ENCODE peak calls at places on chromosomes 16 and 17, in nine cellular contexts. L is NCI-H774; C is activated CD4-positive, alpha-beta memory T cell treated with anti-CD3 and anti-CD28 coated beads, Interleukin-2, amount 10 ng/mL, durations not matched to agents 7 days and 5 days; Y is astrocyte of the cerebellum; I is heart right ventricle; Q is SW480; M is activated CD4-positive, alpha-beta T cell treated with anti-CD3 and anti-CD28 coated beads for 36 hours; J is osteocyte; H is stimulated activated CD8-positive, alpha-beta memory T cell treated with anti-CD3 and anti-CD28 coated beads, Interleukin-15, amount 100 ng/mL, for 4 hours. Z is an unnamed sample.

GRCh38 chr17:81651692-81652091 is 4.7 kb downstream of the PDE6G start:
- DNase-seq in L (no peak), C (no peak), Y (peak), I (no peak), Q (peak), M (no peak), J (no peak), H (no peak), Z (no peak)

GRCh38 chr16:8146613-8147012 is 443.7 kb downstream of the TMEM114 start:
- DNase-seq in L (no peak), C (no peak), Y (no peak), I (no peak), Q (no peak), M (no peak), J (no peak), H (no peak), Z (no peak)

GRCh38 chr17:39740357-39741111 is 2.8 kb downstream of the GRB7 start:
- DNase-seq in L (no peak), C (no peak), Y (no peak), I (no peak), Q (peak), M (no peak), J (no peak), H (no peak), Z (peak)

GRCh38 chr16:20969386-20969785 is 68.8 kb downstream of the LYRM1 start:
- DNase-seq in L (no peak), C (no peak), Y (no peak), I (no peak), Q (no peak), M (no peak), J (no peak), H (no peak), Z (no peak)

GRCh38 chr16:53052519-53053501 is at the start of gene CHD9NB:
- DNase-seq in L (no peak), C (peak), Y (no peak), I (no peak), Q (peak), M (peak), J (no peak), H (no peak), Z (no peak)

GRCh38 chr17:27970587-27970986 is 71.9 kb upstream of the NLK start:
- DNase-seq in L (no peak), C (no peak), Y (no peak), I (no peak), Q (no peak), M (no peak), J (no peak), H (no peak), Z (no peak)

GRCh38 chr17:62739666-62740065 is 68.4 kb downstream of the MARCHF10 start:
- DNase-seq in L (no peak), C (no peak), Y (no peak), I (no peak), Q (no peak), M (no peak), J (no peak), H (no peak), Z (no peak)

GRCh38 chr17:57749701-57750100 is 4.6 kb upstream of the CCDC182 start:
- DNase-seq in L (no peak), C (no peak), Y (no peak), I (no peak), Q (no peak), M (no peak), J (no peak), H (no peak), Z (no peak)

GRCh38 chr16:27324851-27325301 is 11.1 kb downstream of the IL4R start:
- DNase-seq in L (no peak), C (no peak), Y (no peak), I (no peak), Q (no peak), M (no peak), J (no peak), H (no peak), Z (no peak)

GRCh38 chr16:21194771-21195301 is 16.5 kb downstream of the ZP2 start:
- DNase-seq in L (no peak), C (no peak), Y (no peak), I (no peak), Q (no peak), M (no peak), J (no peak), H (no peak), Z (no peak)

GRCh38 chr16:57535680-57536305 is 578 bp downstream of the CCDC102A start:
- DNase-seq in L (peak), C (peak), Y (peak), I (peak), Q (peak), M (peak), J (peak), H (peak), Z (peak)

GRCh38 chr17:28001149-28001548 is 41.3 kb upstream of the NLK start:
- DNase-seq in L (no peak), C (no peak), Y (no peak), I (no peak), Q (no peak), M (no peak), J (no peak), H (no peak), Z (no peak)

GRCh38 chr17:34139996-34140395 is 115.1 kb upstream of the CCL2 start:
- DNase-seq in L (no peak), C (no peak), Y (no peak), I (no peak), Q (no peak), M (no peak), J (no peak), H (no peak), Z (no peak)

GRCh38 chr17:58402047-58402446 is 15.3 kb downstream of the RNF43 start:
- DNase-seq in L (no peak), C (no peak), Y (peak), I (no peak), Q (peak), M (peak), J (no peak), H (no peak), Z (no peak)

GRCh38 chr17:79028496-79029326 is 4.7 kb downstream of the C1QTNF1 start:
- DNase-seq in L (no peak), C (no peak), Y (no peak), I (no peak), Q (peak), M (no peak), J (no peak), H (no peak), Z (peak)

GRCh38 chr16:70254095-70254964 is 2.6 kb upstream of the EXOSC6 start:
- DNase-seq in L (no peak), C (no peak), Y (no peak), I (no peak), Q (no peak), M (no peak), J (peak), H (no peak), Z (no peak)

GRCh38 chr16:79893445-79893844 is 292.9 kb upstream of the MAF start:
- DNase-seq in L (no peak), C (no peak), Y (no peak), I (no peak), Q (no peak), M (no peak), J (no peak), H (no peak), Z (no peak)

GRCh38 chr16:25148568-25149215 is 37.1 kb downstream of the LCMT1 start:
- DNase-seq in L (no peak), C (no peak), Y (no peak), I (no peak), Q (no peak), M (no peak), J (no peak), H (no peak), Z (no peak)

GRCh38 chr17:16987830-16988601 is 16.1 kb upstream of the TNFRSF13B start:
- DNase-seq in L (no peak), C (peak), Y (peak), I (peak), Q (peak), M (peak), J (no peak), H (peak), Z (peak)

GRCh38 chr16:30011505-30012480 is 966 bp upstream of the DOC2A start:
- DNase-seq in L (no peak), C (no peak), Y (no peak), I (no peak), Q (no peak), M (no peak), J (no peak), H (no peak), Z (no peak)

GRCh38 chr17:78241277-78242023 is 10.0 kb downstream of the TMEM235 start:
- DNase-seq in L (peak), C (no peak), Y (no peak), I (no peak), Q (peak), M (no peak), J (no peak), H (no peak), Z (no peak)

GRCh38 chr17:40017422-40018080 is 2.3 kb downstream of the CSF3 start:
- DNase-seq in L (no peak), C (no peak), Y (no peak), I (no peak), Q (no peak), M (no peak), J (no peak), H (no peak), Z (peak)

GRCh38 chr17:63450551-63450950 is 4.4 kb upstream of the CYB561 start:
- DNase-seq in L (no peak), C (no peak), Y (no peak), I (peak), Q (peak), M (no peak), J (no peak), H (no peak), Z (no peak)

GRCh38 chr17:44552361-44552760 is 4.9 kb upstream of the FZD2 start:
- DNase-seq in L (no peak), C (no peak), Y (no peak), I (no peak), Q (peak), M (no peak), J (no peak), H (no peak), Z (no peak)

GRCh38 chr17:77973953-77974352 is 15.4 kb downstream of the TNRC6C start:
- DNase-seq in L (no peak), C (no peak), Y (no peak), I (no peak), Q (no peak), M (no peak), J (no peak), H (no peak), Z (no peak)

GRCh38 chr17:19336938-19337711 is 25.4 kb downstream of the B9D1 start:
- DNase-seq in L (no peak), C (no peak), Y (no peak), I (no peak), Q (no peak), M (no peak), J (no peak), H (no peak), Z (no peak)

GRCh38 chr16:54467398-54467797 is 180.8 kb upstream of the IRX3 start:
- DNase-seq in L (no peak), C (no peak), Y (no peak), I (no peak), Q (no peak), M (no peak), J (no peak), H (no peak), Z (no peak)

GRCh38 chr17:3557768-3558583 is at the start of gene TRPV3:
- DNase-seq in L (no peak), C (peak), Y (no peak), I (no peak), Q (peak), M (peak), J (no peak), H (peak), Z (peak)

GRCh38 chr17:77957215-77957868 is 1.2 kb upstream of the TNRC6C start:
- DNase-seq in L (no peak), C (no peak), Y (no peak), I (no peak), Q (peak), M (no peak), J (peak), H (no peak), Z (no peak)

GRCh38 chr16:73048292-73049050 is 543 bp upstream of the ZFHX3 start:
- DNase-seq in L (no peak), C (no peak), Y (no peak), I (peak), Q (no peak), M (no peak), J (no peak), H (no peak), Z (no peak)

GRCh38 chr17:50488880-50489279 is 10.2 kb downstream of the RSAD1 start:
- DNase-seq in L (no peak), C (no peak), Y (no peak), I (no peak), Q (no peak), M (no peak), J (no peak), H (no peak), Z (no peak)

GRCh38 chr17:21678451-21679081 is 13.8 kb upstream of the KCNJ18 start:
- DNase-seq in L (peak), C (no peak), Y (no peak), I (no peak), Q (no peak), M (peak), J (no peak), H (no peak), Z (no peak)

Z was measured in GM12892.